ENCODE peak calls at places on chromosomes 5 and 9, in seven cellular contexts. Q, Y, R, P, W, D and L are unnamed samples. For H3K4me1, the result is how much of the 10 kb centered on the place peaks cover.

GRCh38 chr5:76269259-76269958 is 133.7 kb upstream of the IQGAP2 start:
- DNase-seq in Q (no peak), Y (no peak), R (no peak), P (no peak), W (no peak), D (no peak), L (no peak)

GRCh38 chr9:98450486-98450885 is 195.0 kb upstream of the TBC1D2 start:
- DNase-seq in Q (no peak), Y (no peak), R (no peak), P (no peak), W (peak), D (no peak), L (no peak)

GRCh38 chr9:117412006-117412715 is 2.7 kb downstream of the ASTN2 start:
- DNase-seq in Q (no peak), Y (no peak), R (peak), P (no peak), W (no peak), D (no peak), L (no peak)

GRCh38 chr5:140146523-140146842 is 20.7 kb downstream of the IGIP start:
- DNase-seq in Q (no peak), Y (no peak), R (no peak), P (no peak), W (no peak), D (no peak), L (no peak)

GRCh38 chr9:120636194-120636957 is 56.4 kb upstream of the CDK5RAP2 start:
- DNase-seq in Q (no peak), Y (no peak), R (peak), P (no peak), W (no peak), D (no peak), L (no peak)

GRCh38 chr9:75130621-75131020 is 42.3 kb downstream of the OSTF1 start:
- DNase-seq in Q (no peak), Y (no peak), R (no peak), P (no peak), W (peak), D (no peak), L (no peak)

GRCh38 chr9:95727947-95728546 is 147.4 kb upstream of the ERCC6L2 start:
- DNase-seq in Q (no peak), Y (no peak), R (no peak), P (no peak), W (no peak), D (no peak), L (no peak)

GRCh38 chr9:14296462-14296861 is 17.5 kb downstream of the NFIB start:
- DNase-seq in Q (peak), Y (peak), R (no peak), P (no peak), W (no peak), D (no peak), L (peak)

GRCh38 chr9:110282023-110282766 is 25.9 kb upstream of the TXN start:
- DNase-seq in Q (no peak), Y (no peak), R (no peak), P (no peak), W (no peak), D (no peak), L (no peak)

GRCh38 chr9:38048319-38048969 is 20.6 kb downstream of the SHB start:
- DNase-seq in Q (no peak), Y (no peak), R (no peak), P (no peak), W (peak), D (no peak), L (peak)

GRCh38 chr5:126673477-126673876 is 72.7 kb downstream of the PHAX start:
- DNase-seq in Q (no peak), Y (no peak), R (no peak), P (peak), W (no peak), D (no peak), L (no peak)

GRCh38 chr5:91175708-91176107 is 207.4 kb downstream of the ARRDC3 start:
- DNase-seq in Q (no peak), Y (no peak), R (no peak), P (no peak), W (no peak), D (no peak), L (no peak)

GRCh38 chr5:146409081-146409671 is 38.0 kb upstream of the TCERG1 start:
- DNase-seq in Q (no peak), Y (no peak), R (no peak), P (no peak), W (peak), D (no peak), L (no peak)

GRCh38 chr9:83596899-83597504 is 25.9 kb upstream of the IDNK start:
- DNase-seq in Q (peak), Y (peak), R (no peak), P (peak), W (no peak), D (no peak), L (no peak)

GRCh38 chr5:80760178-80760577 is 105.4 kb upstream of the DHFR start:
- DNase-seq in Q (no peak), Y (no peak), R (no peak), P (no peak), W (no peak), D (no peak), L (no peak)

GRCh38 chr9:99368341-99369326 is 146.6 kb downstream of the SEC61B start:
- DNase-seq in Q (peak), Y (no peak), R (peak), P (peak), W (peak), D (peak), L (peak)

GRCh38 chr5:76960004-76960625 is 7.3 kb downstream of the CRHBP start:
- DNase-seq in Q (no peak), Y (no peak), R (no peak), P (no peak), W (no peak), D (no peak), L (no peak)

GRCh38 chr5:115583474-115583873 is 18.8 kb downstream of the TICAM2 start:
- DNase-seq in Q (no peak), Y (no peak), R (no peak), P (no peak), W (peak), D (no peak), L (peak)

GRCh38 chr5:107517185-107517868 is 153.4 kb downstream of the EFNA5 start:
- DNase-seq in Q (no peak), Y (no peak), R (no peak), P (no peak), W (no peak), D (no peak), L (no peak)

GRCh38 chr9:133360400-133361393 is 4.3 kb downstream of the SURF2 start:
- DNase-seq in Q (no peak), Y (no peak), R (no peak), P (no peak), W (no peak), D (no peak), L (no peak)

GRCh38 chr5:55344392-55344992 is 36.7 kb downstream of the MTREX start:
- DNase-seq in Q (peak), Y (peak), R (no peak), P (peak), W (peak), D (peak), L (no peak)

GRCh38 chr9:101311759-101312420 is 72.9 kb downstream of the BAAT start:
- DNase-seq in Q (peak), Y (no peak), R (no peak), P (no peak), W (peak), D (no peak), L (no peak)

GRCh38 chr9:109989296-109989695 is 209.3 kb downstream of the PALM2AKAP2 start:
- DNase-seq in Q (no peak), Y (no peak), R (no peak), P (no peak), W (peak), D (no peak), L (no peak)

GRCh38 chr5:173486355-173486754 is 130.1 kb downstream of the BOD1 start:
- DNase-seq in Q (no peak), Y (no peak), R (no peak), P (no peak), W (no peak), D (no peak), L (no peak)

GRCh38 chr9:91421987-91422765 is 1.5 kb downstream of the NFIL3 start:
- DNase-seq in Q (peak), Y (peak), R (no peak), P (peak), W (peak), D (peak), L (no peak)

GRCh38 chr9:118575341-118576070 is 793.7 kb downstream of the BRINP1 start:
- DNase-seq in Q (no peak), Y (no peak), R (no peak), P (no peak), W (no peak), D (no peak), L (no peak)

GRCh38 chr5:36613771-36614656 is 7.6 kb downstream of the SLC1A3 start:
- DNase-seq in Q (no peak), Y (no peak), R (no peak), P (no peak), W (no peak), D (no peak), L (no peak)
- H3K4me1 ChIP-seq in Q (under half), Y (under half), R (under half), P (under half), W (under half), D (under half), L (under half)

GRCh38 chr5:83844320-83845068 is 123.8 kb upstream of the HAPLN1 start:
- DNase-seq in Q (no peak), Y (no peak), R (no peak), P (peak), W (peak), D (no peak), L (no peak)
- H3K4me3 ChIP-seq in Q (no peak), Y (no peak), R (peak), P (no peak), W (no peak), D (no peak), L (peak)

GRCh38 chr5:79750611-79751510 is 61.2 kb downstream of the CMYA5 start:
- DNase-seq in Q (no peak), Y (no peak), R (no peak), P (no peak), W (no peak), D (no peak), L (no peak)

GRCh38 chr5:79753087-79753486 is 63.5 kb downstream of the CMYA5 start:
- DNase-seq in Q (no peak), Y (no peak), R (no peak), P (no peak), W (no peak), D (peak), L (no peak)

GRCh38 chr5:79753863-79754645 is 64.4 kb downstream of the CMYA5 start:
- DNase-seq in Q (no peak), Y (no peak), R (no peak), P (no peak), W (no peak), D (no peak), L (no peak)

GRCh38 chr5:79756102-79756501 is 66.5 kb downstream of the CMYA5 start:
- DNase-seq in Q (no peak), Y (no peak), R (no peak), P (no peak), W (no peak), D (no peak), L (no peak)

GRCh38 chr5:79754865-79755555 is 65.4 kb downstream of the CMYA5 start:
- DNase-seq in Q (no peak), Y (no peak), R (no peak), P (no peak), W (no peak), D (no peak), L (no peak)
- H3K4me1 ChIP-seq in Q (under half), Y (under half), R (under half), P (under half), W (under half), D (under half), L (under half)

GRCh38 chr9:89175739-89176360 is 2.8 kb downstream of the SHC3 start:
- DNase-seq in Q (no peak), Y (no peak), R (no peak), P (no peak), W (no peak), D (no peak), L (no peak)

GRCh38 chr9:89179535-89179919 is 909 bp upstream of the SHC3 start:
- DNase-seq in Q (no peak), Y (no peak), R (no peak), P (no peak), W (peak), D (no peak), L (no peak)

GRCh38 chr9:89178162-89179120 is at the start of gene SHC3:
- DNase-seq in Q (no peak), Y (peak), R (peak), P (no peak), W (peak), D (no peak), L (no peak)

GRCh38 chr9:89177401-89178161 is 1.0 kb downstream of the SHC3 start:
- DNase-seq in Q (no peak), Y (peak), R (peak), P (no peak), W (no peak), D (no peak), L (no peak)

DNA sequence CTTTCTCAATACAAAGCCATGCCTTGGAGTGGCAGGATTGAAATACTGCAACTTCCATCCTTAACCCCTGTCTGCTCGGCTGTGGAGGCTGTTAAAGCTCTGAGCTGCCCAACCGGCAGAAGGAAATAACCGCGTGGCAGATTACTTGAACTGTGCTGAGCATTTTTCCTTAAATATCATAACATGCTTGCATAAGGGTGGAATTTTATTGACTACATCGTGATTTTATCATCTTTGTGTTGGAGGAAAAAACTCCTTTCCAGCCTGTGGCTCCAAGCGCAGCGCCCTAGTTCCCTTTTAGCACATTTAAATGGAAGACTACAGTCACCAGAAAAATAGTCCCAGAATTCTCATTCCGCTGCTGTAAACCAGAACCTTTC is 1.6 kb downstream of the SHC3 start:
- DNase-seq in Q (no peak), Y (no peak), R (no peak), P (no peak), W (peak), D (no peak), L (no peak)
- H3K4me3 ChIP-seq in Q (peak), Y (peak), R (peak), P (no peak), W (peak), D (no peak), L (peak)